ENCODE peak calls at places on chromosomes 7 and 10, in seven cellular contexts. S is chondrocyte, N is HCT116, Y is AG09309, P is bronchial epithelial cell, M is GM12865, A is tibial artery. U is an unnamed sample.

GRCh38 chr10:123576706-123577105 is 89.4 kb upstream of the GPR26 start:
- DNase-seq in S (no peak), N (no peak), Y (no peak), P (no peak), M (no peak), A (no peak), U (no peak)

GRCh38 chr7:151351027-151351426 is 9.4 kb downstream of the NUB1 start:
- DNase-seq in S (no peak), N (no peak), Y (no peak), P (no peak), M (peak; percentile 75), A (no peak), U (no peak)

GRCh38 chr7:131909151-131909768 is 352.8 kb upstream of the PODXL start:
- DNase-seq in S (no peak), N (no peak), Y (no peak), P (no peak), M (no peak), A (no peak), U (no peak)

GRCh38 chr7:158070222-158070920 is 517.3 kb downstream of the PTPRN2 start:
- DNase-seq in S (peak; percentile 62), N (no peak), Y (no peak), P (no peak), M (no peak), A (no peak), U (no peak)

GRCh38 chr7:6637544-6638229 is 569 bp downstream of the ZNF316 start:
- DNase-seq in S (no peak), N (no peak), Y (no peak), P (no peak), M (peak; percentile 82), A (no peak), U (peak; percentile 21)

GRCh38 chr10:90822508-90822907 is 35.3 kb downstream of the HTR7 start:
- DNase-seq in S (no peak), N (no peak), Y (no peak), P (no peak), M (no peak), A (no peak), U (no peak)

GRCh38 chr10:42969147-42969546 is 107.7 kb upstream of the RET start:
- DNase-seq in S (no peak), N (no peak), Y (no peak), P (no peak), M (no peak), A (no peak), U (no peak)

GRCh38 chr7:11737723-11738122 is 94.3 kb downstream of the THSD7A start:
- DNase-seq in S (no peak), N (no peak), Y (no peak), P (peak; percentile 88), M (no peak), A (no peak), U (peak; percentile 17)

GRCh38 chr10:97726636-97727178 is 10.2 kb upstream of the ZFYVE27 start:
- DNase-seq in S (no peak), N (no peak), Y (peak; percentile 66), P (peak; percentile 94), M (no peak), A (no peak), U (peak; percentile 92)

GRCh38 chr7:26686448-26686981 is 177.9 kb downstream of the SKAP2 start:
- DNase-seq in S (no peak), N (peak; percentile 21), Y (no peak), P (peak; percentile 28), M (peak; percentile 42), A (peak; percentile 23), U (peak; percentile 51)

GRCh38 chr7:145088111-145088745 is 252.4 kb upstream of the TPK1 start:
- DNase-seq in S (no peak), N (no peak), Y (no peak), P (no peak), M (no peak), A (no peak), U (no peak)

GRCh38 chr10:126126856-126127255 is 230.5 kb downstream of the FANK1 start:
- DNase-seq in S (no peak), N (no peak), Y (no peak), P (no peak), M (no peak), A (no peak), U (no peak)

GRCh38 chr10:52335665-52336064 is 21.6 kb downstream of the DKK1 start:
- DNase-seq in S (no peak), N (no peak), Y (no peak), P (peak; percentile 90), M (no peak), A (no peak), U (no peak)

GRCh38 chr7:69871886-69872592 is 273.8 kb downstream of the AUTS2 start:
- DNase-seq in S (no peak), N (no peak), Y (no peak), P (no peak), M (no peak), A (no peak), U (no peak)

GRCh38 chr7:136391371-136391770 is 414.2 kb upstream of the MTPN start:
- DNase-seq in S (no peak), N (no peak), Y (no peak), P (no peak), M (no peak), A (no peak), U (no peak)

GRCh38 chr7:131105294-131105802 is 222.3 kb upstream of the MKLN1 start:
- DNase-seq in S (no peak), N (no peak), Y (no peak), P (no peak), M (no peak), A (peak; percentile 52), U (peak; percentile 28)

GRCh38 chr10:120145107-120145506 is 252.6 kb downstream of the SEC23IP start:
- DNase-seq in S (no peak), N (no peak), Y (no peak), P (no peak), M (no peak), A (no peak), U (no peak)

GRCh38 chr10:5809541-5810154 is 3.6 kb downstream of the GDI2 start:
- DNase-seq in S (no peak), N (no peak), Y (no peak), P (no peak), M (peak; percentile 38), A (no peak), U (no peak)

GRCh38 chr10:102713483-102713813 is 749 bp downstream of the ARL3 start:
- DNase-seq in S (no peak), N (no peak), Y (no peak), P (peak; percentile 20), M (no peak), A (no peak), U (no peak)

GRCh38 chr10:102715880-102716279 is 1.4 kb downstream of the SFXN2 start:
- DNase-seq in S (no peak), N (no peak), Y (no peak), P (no peak), M (no peak), A (no peak), U (no peak)

GRCh38 chr10:102712843-102713242 is 1.4 kb downstream of the ARL3 start:
- DNase-seq in S (no peak), N (no peak), Y (no peak), P (no peak), M (no peak), A (no peak), U (no peak)

GRCh38 chr10:102713814-102714620 is at the start of gene ARL3:
- DNase-seq in S (peak; percentile 100), N (peak; percentile 98), Y (peak; percentile 89), P (peak; percentile 91), M (peak; percentile 99), A (peak; percentile 98), U (peak; percentile 98)

DNA sequence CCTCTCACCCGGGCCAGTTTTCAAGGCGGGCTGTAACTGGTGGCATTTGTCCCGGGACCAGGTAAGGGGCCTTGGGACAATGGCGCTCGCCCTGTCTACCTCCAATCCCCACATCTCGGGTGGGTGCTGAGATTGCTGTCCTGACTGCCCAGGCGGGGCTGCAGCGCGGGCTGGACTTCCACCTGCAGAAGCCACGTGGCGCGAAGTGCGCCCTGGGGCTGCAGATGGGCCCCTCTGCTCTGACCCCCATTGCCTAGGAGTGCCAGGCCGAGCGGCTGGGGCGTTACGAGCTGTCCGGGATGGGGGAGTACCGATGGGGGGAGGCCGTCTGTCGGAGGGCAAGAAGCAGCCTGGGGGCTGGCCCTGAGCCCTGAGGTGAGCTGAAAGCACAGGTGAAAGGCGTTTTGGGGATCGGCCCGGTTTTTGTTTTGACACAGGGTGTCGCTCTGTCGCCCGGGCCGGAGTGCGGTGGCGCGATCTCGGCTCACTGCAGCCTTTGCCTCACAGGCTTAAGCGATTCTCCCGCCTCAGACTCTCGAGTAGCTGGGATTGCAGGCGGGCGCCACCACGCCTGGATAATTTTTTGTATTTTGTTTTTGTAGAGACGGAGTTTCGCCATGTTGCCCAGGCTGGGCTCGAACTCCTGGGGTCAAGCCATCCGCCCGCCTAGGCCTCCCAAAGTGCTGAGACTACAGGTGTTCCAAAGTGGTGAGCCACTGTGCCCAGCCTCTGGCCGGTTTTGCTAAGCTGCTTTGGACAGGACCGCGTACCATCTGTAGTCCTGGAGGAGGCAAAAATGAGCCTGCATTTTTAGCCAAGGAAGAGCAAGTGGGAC is at the start of gene SFXN2:
- DNase-seq in S (no peak), N (no peak), Y (no peak), P (no peak), M (peak; percentile 70), A (peak; percentile 41), U (no peak)
- TF ChIP-seq CTCF in S (peak; percentile 39), N (no peak), Y (no peak), P (peak; percentile 1), M (peak; percentile 11), A (no peak), U (no peak)

GRCh38 chr7:47326220-47326619 is 255.7 kb downstream of the TNS3 start:
- DNase-seq in S (no peak), N (no peak), Y (peak; percentile 28), P (peak; percentile 92), M (no peak), A (no peak), U (peak; percentile 47)
- TF ChIP-seq CTCF in S (peak; percentile 62), N (peak; percentile 4), Y (peak; percentile 48), P (peak; percentile 44), M (no peak), A (peak; percentile 15), U (no peak)

GRCh38 chr10:127198721-127199120 is 2.3 kb upstream of the INSYN2A start:
- DNase-seq in S (no peak), N (no peak), Y (no peak), P (no peak), M (no peak), A (no peak), U (no peak)

GRCh38 chr10:127196227-127196954 is at the start of gene INSYN2A:
- DNase-seq in S (no peak), N (no peak), Y (no peak), P (peak; percentile 25), M (no peak), A (no peak), U (peak; percentile 30)

GRCh38 chr10:127200646-127201045 is 4.3 kb upstream of the INSYN2A start:
- DNase-seq in S (no peak), N (no peak), Y (no peak), P (no peak), M (no peak), A (no peak), U (no peak)

GRCh38 chr10:127196955-127197432 is 603 bp upstream of the INSYN2A start:
- DNase-seq in S (no peak), N (no peak), Y (no peak), P (no peak), M (no peak), A (no peak), U (no peak)

GRCh38 chr10:127198307-127198706 is 1.9 kb upstream of the INSYN2A start:
- DNase-seq in S (no peak), N (no peak), Y (no peak), P (no peak), M (no peak), A (no peak), U (no peak)
- TF ChIP-seq CTCF in S (peak; percentile 53), N (peak; percentile 37), Y (peak; percentile 11), P (peak; percentile 7), M (no peak), A (no peak), U (no peak)

GRCh38 chr10:11697718-11698527 is 44.3 kb upstream of the ECHDC3 start:
- DNase-seq in S (no peak), N (no peak), Y (no peak), P (no peak), M (peak; percentile 62), A (no peak), U (peak; percentile 11)
- TF ChIP-seq CTCF in S (no peak), N (peak; percentile 57), Y (no peak), P (no peak), M (peak; percentile 31), A (no peak), U (no peak)

U was measured in MCF 10A.